ENCODE peak calls at places on chromosome 21, in six cellular contexts. H, K, Y, T, B and N are unnamed samples.

GRCh38 chr21:42493109-42494060 is 2.6 kb downstream of the RSPH1 start:
- DNase-seq in H (no peak), K (no peak), Y (no peak), T (no peak), B (no peak), N (no peak)

GRCh38 chr21:42578034-42578433 is 64.4 kb downstream of the SLC37A1 start:
- DNase-seq in H (no peak), K (no peak), Y (no peak), T (no peak), B (no peak), N (no peak)

GRCh38 chr21:41653944-41654625 is 112.8 kb downstream of the RIPK4 start:
- DNase-seq in H (no peak), K (no peak), Y (no peak), T (no peak), B (no peak), N (no peak)

GRCh38 chr21:44911384-44912157 is 9.1 kb downstream of the ITGB2 start:
- DNase-seq in H (peak; percentile 79), K (peak; percentile 89), Y (no peak), T (peak; percentile 70), B (peak; percentile 31), N (peak; percentile 86)

GRCh38 chr21:45880097-45881068 is 101.2 kb upstream of the COL6A1 start:
- DNase-seq in H (peak; percentile 76), K (peak; percentile 80), Y (peak; percentile 69), T (peak; percentile 75), B (peak; percentile 66), N (no peak)

GRCh38 chr21:16419188-16419874 is 689.5 kb downstream of the USP25 start:
- DNase-seq in H (no peak), K (peak; percentile 87), Y (no peak), T (peak; percentile 66), B (peak; percentile 85), N (peak; percentile 47)

GRCh38 chr21:38170283-38170682 is 86.5 kb upstream of the KCNJ15 start:
- DNase-seq in H (no peak), K (no peak), Y (no peak), T (no peak), B (no peak), N (no peak)

GRCh38 chr21:16116067-16116466 is 386.3 kb downstream of the USP25 start:
- DNase-seq in H (no peak), K (no peak), Y (no peak), T (no peak), B (no peak), N (no peak)

GRCh38 chr21:33968082-33968997 is 52.7 kb upstream of the ATP5PO start:
- DNase-seq in H (peak; percentile 68), K (no peak), Y (no peak), T (no peak), B (no peak), N (no peak)

GRCh38 chr21:45379901-45380330 is 25.0 kb upstream of the COL18A1 start:
- DNase-seq in H (no peak), K (no peak), Y (no peak), T (no peak), B (no peak), N (no peak)

GRCh38 chr21:37688952-37689659 is 227.2 kb downstream of the KCNJ6 start:
- DNase-seq in H (no peak), K (no peak), Y (no peak), T (no peak), B (no peak), N (no peak)

GRCh38 chr21:20258542-20258941 is 739.7 kb upstream of the NCAM2 start:
- DNase-seq in H (peak; percentile 75), K (no peak), Y (no peak), T (no peak), B (no peak), N (no peak)

GRCh38 chr21:45502600-45502999 is 39.6 kb downstream of the SLC19A1 start:
- DNase-seq in H (no peak), K (no peak), Y (no peak), T (no peak), B (no peak), N (no peak)

GRCh38 chr21:16037386-16037785 is 307.6 kb downstream of the USP25 start:
- DNase-seq in H (no peak), K (no peak), Y (no peak), T (no peak), B (no peak), N (no peak)

GRCh38 chr21:38295997-38296764 is 39.4 kb downstream of the KCNJ15 start:
- DNase-seq in H (no peak), K (no peak), Y (no peak), T (no peak), B (no peak), N (no peak)

GRCh38 chr21:41803316-41803715 is 36.5 kb upstream of the RIPK4 start:
- DNase-seq in H (no peak), K (no peak), Y (no peak), T (no peak), B (no peak), N (no peak)

GRCh38 chr21:45805321-45805720 is 161.8 kb downstream of the PCBP3 start:
- DNase-seq in H (no peak), K (no peak), Y (no peak), T (no peak), B (no peak), N (no peak)

GRCh38 chr21:46317710-46318463 is 5.8 kb downstream of the C21orf58 start:
- DNase-seq in H (no peak), K (peak; percentile 83), Y (no peak), T (no peak), B (no peak), N (no peak)

GRCh38 chr21:37916795-37917142 is 512 bp upstream of the KCNJ6 start:
- DNase-seq in H (peak; percentile 78), K (no peak), Y (no peak), T (no peak), B (no peak), N (no peak)

GRCh38 chr21:14438204-14438603 is 55.3 kb upstream of the HSPA13 start:
- DNase-seq in H (no peak), K (no peak), Y (no peak), T (no peak), B (no peak), N (no peak)

GRCh38 chr21:27359141-27359540 is 392.3 kb upstream of the ADAMTS5 start:
- DNase-seq in H (no peak), K (no peak), Y (no peak), T (no peak), B (no peak), N (no peak)

GRCh38 chr21:37219766-37220432 is 47.2 kb downstream of the VPS26C start:
- DNase-seq in H (no peak), K (peak; percentile 57), Y (no peak), T (no peak), B (no peak), N (no peak)

GRCh38 chr21:14989359-14989758 is 75.4 kb downstream of the NRIP1 start:
- DNase-seq in H (no peak), K (no peak), Y (no peak), T (no peak), B (no peak), N (no peak)

GRCh38 chr21:17432732-17433057 is 80.1 kb upstream of the CXADR start:
- DNase-seq in H (no peak), K (no peak), Y (no peak), T (no peak), B (no peak), N (no peak)
- H3K27ac ChIP-seq in H (no peak overlapping the region), K (no peak overlapping the region), Y (no peak overlapping the region), T (no peak overlapping the region), B (no peak overlapping the region), N (no peak overlapping the region)

DNA sequence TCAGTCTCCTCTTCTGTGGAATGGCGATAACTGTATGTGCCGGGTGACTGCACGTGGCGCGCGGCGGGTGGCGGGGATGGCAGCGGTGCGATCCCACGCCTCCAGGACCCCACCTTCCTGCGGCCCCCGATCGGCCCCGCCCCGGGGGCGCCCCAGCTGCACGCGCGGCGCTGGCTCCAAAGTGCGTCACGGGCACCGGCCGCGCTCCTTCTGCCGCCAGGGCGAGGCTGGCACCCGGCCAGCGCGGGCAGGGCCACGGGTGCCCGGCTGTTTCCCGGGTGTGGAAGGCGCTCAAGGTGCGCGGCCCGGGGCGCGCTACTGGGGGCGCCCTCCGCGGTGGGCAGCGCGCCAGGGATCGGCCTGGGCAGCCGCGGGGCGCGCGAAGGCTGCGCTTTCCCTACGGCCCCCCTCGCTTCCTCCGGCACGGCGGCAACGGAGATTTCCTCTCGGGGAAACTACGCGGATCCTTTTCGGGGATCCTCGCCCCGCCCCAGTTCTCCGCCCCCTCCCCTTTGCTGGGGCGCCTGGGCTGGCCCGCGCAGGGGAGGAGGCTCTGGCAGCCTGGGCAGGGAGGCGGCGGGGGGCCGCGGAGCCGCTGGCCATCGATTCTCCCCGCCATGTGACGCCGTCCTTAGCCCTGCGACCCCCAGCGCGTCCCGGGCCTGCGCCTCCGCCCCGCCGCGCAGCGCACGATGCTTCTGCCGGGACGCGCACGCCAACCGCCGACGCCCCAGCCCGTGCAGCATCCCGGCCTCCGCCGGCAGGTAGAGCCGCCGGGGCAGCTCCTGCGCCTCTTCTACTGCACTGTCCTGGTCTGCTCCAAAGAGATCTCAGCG is at the start of gene EVA1C:
- DNase-seq in H (no peak), K (peak; percentile 75), Y (no peak), T (peak; percentile 49), B (peak; percentile 82), N (peak; percentile 69)
- TF ChIP-seq POLR2A in H (no peak), K (no peak), Y (no peak), T (peak; percentile 50), B (peak; percentile 76), N (no peak)

GRCh38 chr21:28627261-28627660 is 365.4 kb downstream of the LTN1 start:
- DNase-seq in H (no peak), K (no peak), Y (no peak), T (no peak), B (no peak), N (no peak)
- H3K4me1 ChIP-seq in H (no peaks in the 10 kb centered on the region), K (no peaks in the 10 kb centered on the region), Y (no peaks in the 10 kb centered on the region), T (peaks cover 14% of the 10 kb centered on the region), B (no peaks in the 10 kb centered on the region), N (no peaks in the 10 kb centered on the region)

GRCh38 chr21:36184561-36184960 is 27.9 kb downstream of the DOP1B start:
- DNase-seq in H (no peak), K (no peak), Y (no peak), T (no peak), B (no peak), N (no peak)

GRCh38 chr21:36183144-36183795 is 26.6 kb downstream of the DOP1B start:
- DNase-seq in H (no peak), K (no peak), Y (no peak), T (no peak), B (no peak), N (no peak)

GRCh38 chr21:36186506-36187399 is 30.1 kb downstream of the DOP1B start:
- DNase-seq in H (no peak), K (no peak), Y (no peak), T (no peak), B (no peak), N (no peak)

GRCh38 chr21:36188081-36188681 is 31.6 kb downstream of the DOP1B start:
- DNase-seq in H (no peak), K (no peak), Y (no peak), T (no peak), B (no peak), N (peak; percentile 24)

GRCh38 chr21:36185498-36185897 is 28.9 kb downstream of the DOP1B start:
- DNase-seq in H (no peak), K (no peak), Y (no peak), T (no peak), B (no peak), N (no peak)
- H3K27ac ChIP-seq in H (no peak overlapping the region), K (no peak overlapping the region), Y (no peak overlapping the region), T (no peak overlapping the region), B (no peak overlapping the region), N (no peak overlapping the region)